ENCODE peak calls at places on chromosomes 7 and 10, in six cellular contexts. K, Z, B, H, A and J are unnamed samples.
A peak's percentile ranks its signal among the peaks of the same experiment; 100 is the strongest.

GRCh38 chr10:58435297-58435696 is 50.1 kb downstream of the TFAM start:
- DNase-seq in K (peak; percentile 89), Z (peak; percentile 14), B (no peak), H (no peak), A (peak; percentile 32), J (no peak)

GRCh38 chr7:27098493-27099223 is 2.9 kb upstream of the HOXA1 start:
- DNase-seq in K (no peak), Z (no peak), B (no peak), H (peak; percentile 50), A (no peak), J (peak; percentile 32)

GRCh38 chr10:19935106-19935505 is 118.9 kb downstream of the PLXDC2 start:
- DNase-seq in K (no peak), Z (no peak), B (no peak), H (no peak), A (no peak), J (no peak)

GRCh38 chr7:87624628-87625027 is 3.6 kb upstream of the RUNDC3B start:
- DNase-seq in K (no peak), Z (no peak), B (no peak), H (no peak), A (no peak), J (no peak)

GRCh38 chr10:74947781-74948401 is 121.5 kb downstream of the KAT6B start:
- DNase-seq in K (no peak), Z (no peak), B (no peak), H (no peak), A (no peak), J (no peak)

GRCh38 chr10:87670591-87670990 is 10.9 kb downstream of the PAPSS2 start:
- DNase-seq in K (no peak), Z (no peak), B (no peak), H (no peak), A (no peak), J (no peak)

GRCh38 chr10:103676851-103677417 is 178.4 kb downstream of the SH3PXD2A start:
- DNase-seq in K (no peak), Z (no peak), B (no peak), H (no peak), A (no peak), J (no peak)

GRCh38 chr10:29270883-29271282 is 18.0 kb upstream of the LYZL1 start:
- DNase-seq in K (no peak), Z (no peak), B (no peak), H (no peak), A (no peak), J (no peak)

GRCh38 chr10:97335188-97335619 is 675 bp upstream of the FRAT2 start:
- DNase-seq in K (no peak), Z (no peak), B (peak; percentile 37), H (no peak), A (no peak), J (peak; percentile 2)

GRCh38 chr7:116552616-116553015 is 27.8 kb downstream of the CAV1 start:
- DNase-seq in K (no peak), Z (no peak), B (no peak), H (no peak), A (no peak), J (no peak)

GRCh38 chr7:130289478-130289877 is 3.5 kb upstream of the CPA4 start:
- DNase-seq in K (no peak), Z (no peak), B (no peak), H (no peak), A (no peak), J (no peak)

GRCh38 chr10:75431180-75432111 is at the start of gene LRMDA:
- DNase-seq in K (no peak), Z (no peak), B (peak; percentile 38), H (peak; percentile 44), A (peak; percentile 35), J (no peak)

GRCh38 chr10:32055478-32056135 is 618 bp downstream of the KIF5B start:
- DNase-seq in K (no peak), Z (no peak), B (peak; percentile 68), H (peak; percentile 56), A (peak; percentile 55), J (peak; percentile 57)

GRCh38 chr7:140026935-140027334 is 35.8 kb downstream of the PARP12 start:
- DNase-seq in K (no peak), Z (no peak), B (no peak), H (no peak), A (no peak), J (no peak)

GRCh38 chr10:93718937-93719725 is 16.7 kb upstream of the FRA10AC1 start:
- DNase-seq in K (no peak), Z (no peak), B (no peak), H (no peak), A (no peak), J (no peak)

GRCh38 chr7:93923946-93924345 is 2.4 kb downstream of the GNG11 start:
- DNase-seq in K (no peak), Z (no peak), B (no peak), H (no peak), A (no peak), J (no peak)

GRCh38 chr7:93923291-93923690 is 1.8 kb downstream of the GNG11 start:
- DNase-seq in K (no peak), Z (no peak), B (no peak), H (no peak), A (no peak), J (no peak)

GRCh38 chr7:93920496-93921189 is 892 bp upstream of the GNG11 start:
- DNase-seq in K (no peak), Z (no peak), B (no peak), H (no peak), A (no peak), J (no peak)

GRCh38 chr7:93921190-93921585 is 347 bp upstream of the GNG11 start:
- DNase-seq in K (no peak), Z (no peak), B (no peak), H (no peak), A (no peak), J (no peak)

DNA sequence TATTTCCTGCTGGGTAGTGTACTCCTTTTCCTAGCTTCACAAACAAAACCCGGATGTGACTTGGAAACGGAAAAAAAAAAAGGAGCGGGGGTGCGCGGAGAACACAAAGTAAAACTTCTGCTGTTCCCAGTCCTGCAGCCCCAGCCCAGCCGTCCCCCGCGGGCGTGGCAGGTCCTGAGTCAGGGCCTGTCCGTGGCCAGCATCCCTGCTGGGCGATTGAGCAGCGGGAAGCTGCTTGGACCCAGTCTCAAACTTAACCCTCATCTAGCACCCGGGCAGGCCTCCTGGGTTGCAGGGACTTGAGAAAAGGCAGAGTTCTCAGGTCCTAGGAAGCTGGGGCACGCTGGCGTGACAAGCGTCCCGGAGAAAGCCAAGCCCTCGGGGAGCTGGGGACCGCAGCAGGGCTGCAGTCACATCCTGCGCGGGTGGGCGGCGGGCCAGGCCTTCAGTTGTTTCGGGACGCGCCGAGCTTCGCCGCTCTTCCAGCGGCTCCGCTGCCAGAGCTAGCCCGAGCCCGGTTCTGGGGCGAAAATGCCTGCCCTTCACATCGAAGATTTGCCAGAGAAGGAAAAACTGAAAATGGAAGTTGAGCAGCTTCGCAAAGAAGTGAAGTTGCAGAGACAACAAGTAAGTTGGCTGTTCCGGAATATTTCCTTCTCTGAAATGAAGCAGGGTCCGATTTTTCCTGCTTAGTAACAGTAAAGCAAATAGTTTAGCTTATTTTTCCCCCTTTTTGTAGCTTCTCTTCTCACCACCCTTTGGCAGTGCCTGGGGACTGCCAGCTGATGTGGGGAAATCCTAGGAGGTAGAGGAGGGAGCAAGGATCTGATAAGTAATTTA is at the start of gene GNG11:
- DNase-seq in K (no peak), Z (peak; percentile 8), B (peak; percentile 59), H (peak; percentile 18), A (peak; percentile 31), J (peak; percentile 62)
- TF ChIP-seq CTCF in K (no peak), Z (no peak), B (no peak), H (no peak), A (no peak), J (no peak)

GRCh38 chr7:80918909-80919721 is at the start of gene SEMA3C:
- DNase-seq in K (peak; percentile 72), Z (peak; percentile 63), B (peak; percentile 89), H (peak; percentile 91), A (peak; percentile 86), J (peak; percentile 83)
- TF ChIP-seq CTCF in K (no peak), Z (no peak), B (no peak), H (no peak), A (no peak), J (no peak)

GRCh38 chr7:48528689-48529088 is 357.4 kb downstream of the ABCA13 start:
- DNase-seq in K (no peak), Z (no peak), B (peak; percentile 22), H (no peak), A (no peak), J (no peak)
- TF ChIP-seq CTCF in K (no peak), Z (no peak), B (no peak), H (peak; percentile 31), A (no peak), J (no peak)

GRCh38 chr7:43479543-43479942 is 103.4 kb upstream of the STK17A start:
- DNase-seq in K (no peak), Z (no peak), B (no peak), H (no peak), A (no peak), J (no peak)

GRCh38 chr7:43481905-43482678 is 100.8 kb upstream of the STK17A start:
- DNase-seq in K (peak; percentile 5), Z (no peak), B (no peak), H (no peak), A (no peak), J (no peak)

GRCh38 chr7:43480581-43480980 is 102.3 kb upstream of the STK17A start:
- DNase-seq in K (no peak), Z (no peak), B (no peak), H (no peak), A (no peak), J (no peak)

GRCh38 chr7:43475983-43476382 is 106.9 kb upstream of the STK17A start:
- DNase-seq in K (no peak), Z (no peak), B (no peak), H (no peak), A (no peak), J (no peak)

GRCh38 chr7:43479042-43479441 is 103.9 kb upstream of the STK17A start:
- DNase-seq in K (no peak), Z (no peak), B (no peak), H (no peak), A (peak; percentile 12), J (no peak)
- TF ChIP-seq CTCF in K (no peak), Z (no peak), B (no peak), H (no peak), A (no peak), J (peak; percentile 18)

DNA sequence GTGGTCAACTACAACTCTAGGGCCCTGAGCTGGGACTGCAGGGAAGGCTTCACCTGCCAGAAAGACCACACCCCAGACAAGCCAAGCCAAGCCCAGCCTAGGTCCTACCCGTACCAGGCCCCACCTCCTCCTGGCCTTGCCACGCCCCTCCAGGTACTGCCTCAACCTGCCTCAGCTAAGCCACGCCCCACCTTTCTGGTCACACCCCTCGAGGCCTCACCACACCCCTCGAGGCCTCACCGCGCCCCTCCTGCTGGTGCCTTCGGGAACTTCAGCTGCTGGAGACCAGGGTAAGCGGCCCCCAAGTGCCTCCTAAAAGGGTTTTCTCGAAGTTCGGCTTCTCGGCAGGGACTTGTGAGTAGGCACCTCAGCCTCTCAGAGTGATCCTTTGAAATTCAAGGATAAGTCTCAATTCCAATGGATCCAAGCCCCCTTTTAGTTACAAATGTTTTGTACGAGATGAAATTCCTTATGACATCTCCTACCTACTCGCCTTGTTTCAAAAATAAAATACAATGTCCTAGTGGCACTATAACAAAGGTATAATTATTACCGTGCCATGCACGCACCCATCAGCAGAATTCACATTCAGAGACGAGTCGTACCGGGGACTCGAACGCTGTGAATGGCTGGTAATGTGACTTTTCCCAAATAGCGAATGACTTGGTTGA is 171.2 kb downstream of the ARHGAP21 start:
- DNase-seq in K (no peak), Z (no peak), B (peak; percentile 99), H (peak; percentile 20), A (peak; percentile 68), J (no peak)
- TF ChIP-seq CTCF in K (peak; percentile 49), Z (no peak), B (peak; percentile 81), H (peak; percentile 48), A (peak; percentile 57), J (peak; percentile 56)

GRCh38 chr10:70260259-70260658 is 23.5 kb downstream of the NPFFR1 start:
- DNase-seq in K (no peak), Z (no peak), B (peak; percentile 25), H (no peak), A (no peak), J (no peak)
- TF ChIP-seq CTCF in K (no peak), Z (no peak), B (no peak), H (no peak), A (no peak), J (no peak)